ENCODE peak calls at places on chromosome 4, in seven cellular contexts. R, N, E, T, F, D and K are unnamed samples.

GRCh38 chr4:170374770-170375169 is 285.0 kb upstream of the AADAT start:
- DNase-seq in R (no peak), N (peak; percentile 59), E (no peak), T (no peak), F (no peak), D (no peak), K (no peak)

GRCh38 chr4:54063737-54064316 is 578 bp downstream of the CHIC2 start:
- DNase-seq in R (no peak), N (peak; percentile 41), E (no peak), T (peak; percentile 30), F (peak; percentile 58), D (peak; percentile 29), K (peak; percentile 39)

GRCh38 chr4:182454440-182455013 is 211.3 kb downstream of the TENM3 start:
- DNase-seq in R (peak; percentile 81), N (no peak), E (no peak), T (no peak), F (no peak), D (no peak), K (no peak)

GRCh38 chr4:168098257-168098717 is 6.0 kb downstream of the ANXA10 start:
- DNase-seq in R (peak; percentile 62), N (no peak), E (peak; percentile 31), T (no peak), F (no peak), D (no peak), K (no peak)

GRCh38 chr4:52856802-52857201 is 5.3 kb upstream of the RASL11B start:
- DNase-seq in R (no peak), N (no peak), E (no peak), T (no peak), F (no peak), D (no peak), K (no peak)

GRCh38 chr4:14783011-14783877 is 219.0 kb upstream of the CPEB2 start:
- DNase-seq in R (peak; percentile 40), N (no peak), E (no peak), T (no peak), F (no peak), D (no peak), K (no peak)

GRCh38 chr4:124610214-124610613 is 102.3 kb downstream of the ANKRD50 start:
- DNase-seq in R (no peak), N (no peak), E (no peak), T (no peak), F (no peak), D (no peak), K (no peak)

GRCh38 chr4:40311811-40312346 is 23.3 kb upstream of the CHRNA9 start:
- DNase-seq in R (no peak), N (no peak), E (no peak), T (no peak), F (no peak), D (no peak), K (no peak)

GRCh38 chr4:151917145-151917775 is 156.5 kb upstream of the GATB start:
- DNase-seq in R (no peak), N (no peak), E (no peak), T (no peak), F (no peak), D (no peak), K (no peak)

GRCh38 chr4:100781433-100781832 is 263.6 kb upstream of the EMCN start:
- DNase-seq in R (no peak), N (no peak), E (no peak), T (no peak), F (no peak), D (no peak), K (no peak)

GRCh38 chr4:126213996-126214395 is 899.2 kb downstream of the FAT4 start:
- DNase-seq in R (no peak), N (no peak), E (no peak), T (no peak), F (peak; percentile 50), D (no peak), K (no peak)

GRCh38 chr4:6873291-6873690 is 36.3 kb upstream of the TBC1D14 start:
- DNase-seq in R (no peak), N (no peak), E (peak; percentile 35), T (no peak), F (no peak), D (no peak), K (no peak)

GRCh38 chr4:120561648-120562047 is 360.9 kb downstream of the PRDM5 start:
- DNase-seq in R (no peak), N (no peak), E (no peak), T (no peak), F (no peak), D (no peak), K (no peak)

GRCh38 chr4:88745581-88746163 is 48.0 kb upstream of the NAP1L5 start:
- DNase-seq in R (no peak), N (no peak), E (no peak), T (no peak), F (no peak), D (no peak), K (no peak)

GRCh38 chr4:41887821-41888699 is 47.2 kb upstream of the TMEM33 start:
- DNase-seq in R (peak; percentile 64), N (peak; percentile 21), E (peak; percentile 64), T (no peak), F (no peak), D (no peak), K (no peak)

DNA sequence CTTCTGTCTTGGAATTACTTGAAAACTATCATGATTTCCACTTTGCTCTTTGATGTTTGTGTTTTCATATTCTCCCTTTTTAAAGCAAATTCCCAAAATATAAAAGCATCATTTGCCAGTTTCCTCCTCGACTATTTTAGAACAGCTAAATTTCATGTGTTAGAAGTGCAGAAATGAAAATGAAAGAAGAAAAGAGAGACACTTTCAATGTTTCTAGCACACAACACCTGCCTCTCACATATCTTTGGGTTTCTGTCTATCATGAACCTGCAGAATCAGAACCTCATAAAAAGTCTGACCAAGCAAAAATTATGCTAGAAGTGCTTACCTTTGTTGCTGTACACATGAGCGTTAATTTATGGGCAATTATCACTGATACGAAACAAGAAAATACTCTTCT is 1.9 kb upstream of the NEUROG2 start:
- DNase-seq in R (no peak), N (no peak), E (no peak), T (no peak), F (no peak), D (no peak), K (no peak)
- H3K27me3 ChIP-seq in R (peaks cover 85% of the 10 kb centered on the region), N (peaks cover 100% of the 10 kb centered on the region), E (peaks cover 100% of the 10 kb centered on the region), T (peaks cover 19% of the 10 kb centered on the region), F (peaks cover 100% of the 10 kb centered on the region), D (peaks cover 100% of the 10 kb centered on the region), K (peaks cover 14% of the 10 kb centered on the region)

GRCh38 chr4:153543351-153543750 is 77.2 kb downstream of the TMEM131L start:
- DNase-seq in R (no peak), N (no peak), E (no peak), T (no peak), F (no peak), D (no peak), K (no peak)
- H3K36me3 ChIP-seq in R (no peaks in the 10 kb centered on the region), N (no peaks in the 10 kb centered on the region), E (no peaks in the 10 kb centered on the region), T (no peaks in the 10 kb centered on the region), F (no peaks in the 10 kb centered on the region), D (no peaks in the 10 kb centered on the region), K (no peaks in the 10 kb centered on the region)

GRCh38 chr4:47914219-47914925 is at the start of gene NFXL1:
- DNase-seq in R (peak; percentile 96), N (peak; percentile 98), E (peak; percentile 98), T (peak; percentile 98), F (peak; percentile 98), D (peak; percentile 98), K (peak; percentile 96)

GRCh38 chr4:47914926-47915237 is 499 bp upstream of the NFXL1 start:
- DNase-seq in R (no peak), N (no peak), E (no peak), T (no peak), F (no peak), D (no peak), K (no peak)

GRCh38 chr4:47915378-47915777 is 995 bp upstream of the NFXL1 start:
- DNase-seq in R (no peak), N (no peak), E (no peak), T (no peak), F (no peak), D (no peak), K (no peak)

GRCh38 chr4:47913328-47913727 is 1.1 kb downstream of the NFXL1 start:
- DNase-seq in R (peak; percentile 34), N (no peak), E (peak; percentile 17), T (no peak), F (no peak), D (no peak), K (no peak)

GRCh38 chr4:47913858-47914218 is 545 bp downstream of the NFXL1 start:
- DNase-seq in R (no peak), N (peak; percentile 50), E (peak; percentile 8), T (peak; percentile 44), F (peak; percentile 57), D (peak; percentile 27), K (peak; percentile 35)
- TF ChIP-seq CTCF in R (no peak), N (peak; percentile 23), E (no peak), T (no peak), F (no peak), D (peak; percentile 10), K (no peak)

GRCh38 chr4:185039508-185040273 is 21.4 kb downstream of the HELT start:
- DNase-seq in R (peak; percentile 68), N (peak; percentile 33), E (peak; percentile 87), T (peak; percentile 67), F (no peak), D (no peak), K (peak; percentile 35)
- H3K27me3 ChIP-seq in R (peaks cover 7% of the 10 kb centered on the region), N (no peaks in the 10 kb centered on the region), E (peaks cover 4% of the 10 kb centered on the region), T (no peaks in the 10 kb centered on the region), F (no peaks in the 10 kb centered on the region), D (peaks cover 11% of the 10 kb centered on the region), K (no peaks in the 10 kb centered on the region)

DNA sequence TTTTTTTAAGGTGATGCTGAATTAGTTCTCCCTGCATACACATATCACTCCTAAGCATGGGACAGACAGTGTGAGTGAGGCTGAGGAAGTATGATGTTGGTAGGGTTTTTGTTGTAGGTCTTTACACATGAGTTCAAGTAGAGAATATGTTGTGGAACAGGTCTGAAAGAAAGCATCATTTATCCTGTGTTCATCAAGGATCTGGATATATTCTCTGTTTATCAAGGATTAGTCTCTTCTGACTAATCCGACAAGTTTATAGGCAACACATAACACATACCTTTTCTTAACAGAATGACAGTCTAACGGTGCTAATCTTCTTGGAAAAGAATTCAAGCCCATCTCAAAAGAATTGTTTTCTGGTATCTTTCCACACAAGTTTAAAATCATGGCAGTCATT is 10.5 kb downstream of the SLIT2 start:
- DNase-seq in R (no peak), N (no peak), E (no peak), T (no peak), F (no peak), D (no peak), K (no peak)
- H3K36me3 ChIP-seq in R (no peaks in the 10 kb centered on the region), N (no peaks in the 10 kb centered on the region), E (peaks cover 13% of the 10 kb centered on the region), T (no peaks in the 10 kb centered on the region), F (no peaks in the 10 kb centered on the region), D (no peaks in the 10 kb centered on the region), K (no peaks in the 10 kb centered on the region)

DNA sequence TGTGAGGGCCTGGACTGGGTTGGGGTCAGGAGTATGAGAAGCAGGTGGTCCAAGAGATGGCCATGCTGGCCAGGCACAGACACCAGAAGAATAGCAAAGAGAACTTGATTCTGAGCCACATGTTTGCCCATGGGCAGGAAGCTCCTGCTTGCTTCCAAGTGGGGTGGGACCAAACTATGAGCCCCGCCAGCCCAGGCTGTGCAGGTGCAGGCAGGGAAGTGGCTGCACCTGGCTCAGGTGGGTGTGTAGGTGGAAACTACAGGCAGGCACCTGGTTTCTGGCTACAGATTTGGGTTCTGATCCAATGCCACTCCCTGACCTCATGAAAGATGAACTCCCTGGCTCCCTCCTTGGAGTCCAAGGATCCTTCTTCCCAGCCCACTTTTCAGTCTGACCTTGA is 207.9 kb upstream of the KLF3 start:
- DNase-seq in R (no peak), N (peak; percentile 33), E (no peak), T (no peak), F (no peak), D (no peak), K (no peak)
- TF ChIP-seq CTCF in R (no peak), N (no peak), E (no peak), T (no peak), F (no peak), D (no peak), K (no peak)

GRCh38 chr4:8581094-8581861 is 1.1 kb downstream of the GPR78 start:
- DNase-seq in R (no peak), N (no peak), E (no peak), T (no peak), F (no peak), D (no peak), K (peak; percentile 1)
- H3K27me3 ChIP-seq in R (peaks cover 73% of the 10 kb centered on the region), N (peaks cover 38% of the 10 kb centered on the region), E (peaks cover 77% of the 10 kb centered on the region), T (peaks cover 21% of the 10 kb centered on the region), F (peaks cover 11% of the 10 kb centered on the region), D (peaks cover 97% of the 10 kb centered on the region), K (no peaks in the 10 kb centered on the region)